ENCODE peak calls at places on chromosomes 13 and 19, in four cellular contexts. B is hepatic stellate cell; M is RPMI7951; L is activated naive CD4-positive, alpha-beta T cell. N is an unnamed sample.

GRCh38 chr19:15780595-15781418 is 6.7 kb upstream of the OR10H5 start:
- DNase-seq in B (no peak), M (no peak), L (no peak), N (no peak)

GRCh38 chr13:44843403-44843802 is 145.9 kb downstream of the NUFIP1 start:
- DNase-seq in B (no peak), M (peak), L (no peak), N (no peak)

GRCh38 chr19:19602713-19603320 is 15.7 kb downstream of the PBX4 start:
- DNase-seq in B (no peak), M (no peak), L (no peak), N (no peak)

GRCh38 chr19:1177322-1178114 is 3.5 kb upstream of the SBNO2 start:
- DNase-seq in B (peak), M (peak), L (no peak), N (no peak)

GRCh38 chr19:18590273-18591272 is 2.0 kb downstream of the REX1BD start:
- DNase-seq in B (no peak), M (no peak), L (no peak), N (peak)

GRCh38 chr13:31437975-31438374 is 238.2 kb downstream of the B3GLCT start:
- DNase-seq in B (no peak), M (peak), L (no peak), N (no peak)

GRCh38 chr13:23467048-23467931 is 33.8 kb upstream of the SACS start:
- DNase-seq in B (no peak), M (peak), L (no peak), N (no peak)

GRCh38 chr13:80923907-80924306 is 583.0 kb upstream of the SPRY2 start:
- DNase-seq in B (no peak), M (no peak), L (no peak), N (no peak)

GRCh38 chr13:87128006-87128405 is 543.2 kb upstream of the SLITRK5 start:
- DNase-seq in B (no peak), M (peak), L (no peak), N (no peak)

GRCh38 chr19:19381007-19381926 is 24.2 kb upstream of the GATAD2A start:
- DNase-seq in B (no peak), M (no peak), L (no peak), N (no peak)